ENCODE peak calls at places on chromosomes 16 and 17, in five cellular contexts. Y is HFFc6, F is left ventricle myocardium inferior, G is fibroblast of lung, P is breast epithelium. I is an unnamed sample.

GRCh38 chr16:35187665-35188225 is 1728.3 kb downstream of the TP53TG3F start:
- DNase-seq in G (no peak), P (no peak), F (no peak), Y (no peak), I (no peak)

GRCh38 chr17:40602445-40603443 is 37.5 kb upstream of the CCR7 start:
- DNase-seq in Y (no peak), F (no peak), P (no peak), G (no peak), I (no peak)

GRCh38 chr17:76585048-76585648 is 512 bp downstream of the ST6GALNAC2 start:
- DNase-seq in P (no peak), G (no peak), Y (no peak), F (no peak), I (no peak)

GRCh38 chr17:31495049-31495885 is 103.8 kb downstream of the RAB11FIP4 start:
- DNase-seq in F (no peak), P (peak), Y (no peak), G (no peak), I (no peak)

GRCh38 chr16:3716831-3717234 is 491 bp downstream of the TRAP1 start:
- DNase-seq in P (no peak), G (no peak), F (no peak), Y (no peak), I (no peak)

GRCh38 chr17:57879437-57880085 is 29.7 kb upstream of the MRPS23 start:
- DNase-seq in Y (no peak), G (no peak), F (no peak), P (no peak), I (no peak)

GRCh38 chr17:81558941-81559806 is 7.0 kb upstream of the FAAP100 start:
- DNase-seq in P (no peak), F (peak), G (no peak), Y (no peak), I (no peak)

GRCh38 chr16:27374794-27375499 is 27.0 kb upstream of the IL21R start:
- DNase-seq in G (peak), P (peak), F (peak), Y (peak), I (no peak)

GRCh38 chr17:37744961-37745800 is at the start of gene HNF1B:
- DNase-seq in F (no peak), G (no peak), P (no peak), Y (no peak), I (no peak)

GRCh38 chr17:72613411-72614292 is 478.8 kb downstream of the SLC39A11 start:
- DNase-seq in Y (peak), G (peak), F (no peak), P (no peak), I (no peak)

GRCh38 chr16:12239953-12240485 is 263.5 kb downstream of the SNX29 start:
- DNase-seq in P (no peak), F (no peak), G (peak), Y (no peak), I (no peak)

GRCh38 chr17:47735139-47735464 is 2.1 kb downstream of the TBX21 start:
- DNase-seq in F (no peak), Y (no peak), P (no peak), G (no peak), I (no peak)

GRCh38 chr17:20028436-20028835 is 19.3 kb downstream of the SPECC1 start:
- DNase-seq in G (peak), F (no peak), P (no peak), Y (no peak), I (no peak)

GRCh38 chr16:4178468-4179010 is 62.3 kb upstream of the ADCY9 start:
- DNase-seq in F (no peak), G (no peak), Y (no peak), P (no peak), I (no peak)

GRCh38 chr17:8073627-8074485 is 13.7 kb downstream of the ALOX12B start:
- DNase-seq in F (peak), G (peak), P (peak), Y (peak), I (no peak)

GRCh38 chr17:19317359-19318095 is 45.0 kb downstream of the B9D1 start:
- DNase-seq in Y (no peak), F (peak), P (peak), G (peak), I (no peak)

GRCh38 chr16:23081675-23082119 is 67.6 kb downstream of the USP31 start:
- DNase-seq in P (no peak), G (no peak), F (no peak), Y (peak), I (peak)

GRCh38 chr16:54201200-54201599 is 85.4 kb downstream of the IRX3 start:
- DNase-seq in F (no peak), Y (no peak), P (no peak), G (no peak), I (no peak)
- TF ChIP-seq CTCF in F (no peak), Y (no peak), P (no peak), G (no peak), I (no peak)

GRCh38 chr16:67663151-67663876 is 2.6 kb downstream of the PARD6A start:
- DNase-seq in F (no peak), P (no peak), G (no peak), Y (no peak), I (no peak)
- TF ChIP-seq CTCF in F (no peak), P (no peak), G (peak), Y (peak), I (peak)

DNA sequence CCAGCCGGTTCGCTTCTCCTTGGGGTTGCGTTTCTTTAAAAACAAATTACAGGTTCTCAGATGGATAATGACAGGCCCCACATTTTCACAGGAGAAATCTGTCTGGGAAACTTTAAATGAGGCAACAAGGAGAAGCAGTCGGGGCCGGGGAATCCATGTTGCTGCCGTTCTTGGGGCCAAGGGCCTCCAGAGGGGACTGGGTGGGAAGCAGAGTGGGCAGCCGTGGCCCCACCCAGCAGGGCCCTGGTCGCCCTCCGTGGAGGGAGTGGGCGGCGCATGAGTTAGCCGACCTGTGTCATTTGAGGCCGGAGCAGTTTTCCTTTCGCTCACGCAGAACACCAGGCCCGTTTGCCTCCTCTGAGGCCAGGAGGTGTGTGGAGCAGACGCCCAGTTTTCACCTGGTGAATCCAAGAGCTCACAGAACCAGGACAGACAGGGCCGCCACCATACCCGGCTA is 207.7 kb upstream of the CIBAR2 start:
- DNase-seq in G (no peak), P (no peak), F (no peak), Y (no peak), I (no peak)
- TF ChIP-seq CTCF in G (no peak), P (no peak), F (no peak), Y (no peak), I (no peak)

GRCh38 chr17:36645358-36645757 is 44.0 kb downstream of the MRM1 start:
- DNase-seq in F (no peak), Y (no peak), G (no peak), P (no peak), I (no peak)

GRCh38 chr17:36643086-36643685 is 41.8 kb downstream of the MRM1 start:
- DNase-seq in F (no peak), P (no peak), G (no peak), Y (no peak), I (no peak)

GRCh38 chr17:36652716-36653115 is 51.3 kb downstream of the MRM1 start:
- DNase-seq in Y (no peak), G (no peak), F (no peak), P (no peak), I (no peak)

GRCh38 chr17:36650096-36650764 is 48.8 kb downstream of the MRM1 start:
- DNase-seq in P (no peak), G (no peak), Y (no peak), F (no peak), I (no peak)

DNA sequence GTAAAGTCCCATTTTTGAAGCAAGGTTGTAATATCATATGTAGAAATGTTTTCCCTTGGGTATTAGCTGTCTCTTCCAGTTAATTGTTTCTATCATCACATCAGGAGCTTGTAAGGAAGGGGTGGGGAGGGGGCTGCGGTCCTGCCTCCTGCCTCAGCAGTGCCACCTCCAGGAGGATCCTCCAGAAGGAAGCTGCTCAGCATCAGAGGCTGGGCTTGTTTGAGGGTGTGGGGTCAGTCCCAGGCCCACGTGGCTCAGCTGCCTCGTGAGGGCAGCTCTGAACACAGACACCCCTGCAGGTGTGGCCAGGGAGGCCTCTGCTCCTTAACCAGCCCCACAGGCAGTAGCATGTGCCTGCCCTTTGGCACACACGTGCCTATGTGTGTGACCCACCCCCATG is 46.2 kb downstream of the MRM1 start:
- DNase-seq in Y (no peak), G (no peak), P (no peak), F (no peak), I (no peak)
- TF ChIP-seq CTCF in Y (no peak), G (peak), P (no peak), F (no peak), I (no peak)

DNA sequence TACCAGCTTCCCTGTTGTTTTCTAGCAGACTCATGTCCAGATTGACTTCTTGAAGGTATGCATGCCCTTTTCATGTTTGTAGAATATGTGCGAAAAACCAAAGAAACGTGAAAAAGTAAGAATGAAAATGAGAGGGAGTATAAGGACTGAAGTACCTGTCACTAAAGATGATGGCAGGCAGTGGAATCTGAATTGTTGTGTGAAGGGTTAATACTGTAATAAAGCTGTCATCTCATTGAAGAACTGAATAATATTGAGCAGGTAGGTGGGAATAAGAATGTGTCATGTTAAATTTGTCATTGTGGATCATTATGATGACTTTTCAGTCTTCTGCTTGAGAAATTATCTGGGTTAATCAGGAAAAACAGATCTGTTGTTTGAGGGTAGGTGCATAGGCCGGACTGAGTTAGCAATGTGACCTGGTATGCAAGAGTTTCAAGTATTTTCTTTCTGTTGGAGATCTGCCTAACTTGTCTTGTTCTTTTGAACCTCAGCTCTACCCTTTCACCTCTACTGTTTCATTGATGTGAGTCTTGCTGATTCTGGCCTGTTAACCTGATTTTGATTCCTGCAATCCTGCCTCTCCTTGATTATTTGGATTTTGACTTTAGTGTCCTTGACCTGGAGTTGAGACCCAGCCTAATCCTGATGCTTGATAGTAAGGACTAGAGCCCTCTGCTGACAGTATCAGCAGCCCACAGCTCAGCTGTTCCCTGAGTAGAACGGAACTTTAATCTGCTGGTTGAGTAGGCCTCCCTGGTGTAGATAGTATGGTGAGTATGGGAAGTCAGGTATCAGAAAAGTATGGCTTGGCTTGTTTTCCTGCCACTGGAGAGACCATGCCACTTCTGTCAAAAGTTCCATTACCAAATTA is 64.6 kb downstream of the MAP2K4 start:
- DNase-seq in P (no peak), Y (no peak), G (no peak), F (no peak), I (no peak)
- TF ChIP-seq CTCF in P (no peak), Y (no peak), G (no peak), F (no peak), I (no peak)

GRCh38 chr17:74153456-74153810 is 50.0 kb upstream of the RPL38 start:
- DNase-seq in Y (no peak), P (no peak), G (no peak), F (no peak), I (no peak)
- TF ChIP-seq CTCF in Y (no peak), P (no peak), G (no peak), F (no peak), I (no peak)

GRCh38 chr17:44610331-44610730 is 45.9 kb upstream of the MEIOC start:
- DNase-seq in F (no peak), G (no peak), P (no peak), Y (no peak), I (no peak)

GRCh38 chr17:44607836-44608690 is 48.2 kb upstream of the MEIOC start:
- DNase-seq in P (no peak), Y (peak), G (peak), F (no peak), I (peak)

GRCh38 chr17:44606658-44607057 is 49.4 kb downstream of the FZD2 start:
- DNase-seq in F (no peak), P (no peak), Y (no peak), G (no peak), I (no peak)

GRCh38 chr17:44610871-44611270 is 45.4 kb upstream of the MEIOC start:
- DNase-seq in Y (peak), P (no peak), G (no peak), F (no peak), I (no peak)

DNA sequence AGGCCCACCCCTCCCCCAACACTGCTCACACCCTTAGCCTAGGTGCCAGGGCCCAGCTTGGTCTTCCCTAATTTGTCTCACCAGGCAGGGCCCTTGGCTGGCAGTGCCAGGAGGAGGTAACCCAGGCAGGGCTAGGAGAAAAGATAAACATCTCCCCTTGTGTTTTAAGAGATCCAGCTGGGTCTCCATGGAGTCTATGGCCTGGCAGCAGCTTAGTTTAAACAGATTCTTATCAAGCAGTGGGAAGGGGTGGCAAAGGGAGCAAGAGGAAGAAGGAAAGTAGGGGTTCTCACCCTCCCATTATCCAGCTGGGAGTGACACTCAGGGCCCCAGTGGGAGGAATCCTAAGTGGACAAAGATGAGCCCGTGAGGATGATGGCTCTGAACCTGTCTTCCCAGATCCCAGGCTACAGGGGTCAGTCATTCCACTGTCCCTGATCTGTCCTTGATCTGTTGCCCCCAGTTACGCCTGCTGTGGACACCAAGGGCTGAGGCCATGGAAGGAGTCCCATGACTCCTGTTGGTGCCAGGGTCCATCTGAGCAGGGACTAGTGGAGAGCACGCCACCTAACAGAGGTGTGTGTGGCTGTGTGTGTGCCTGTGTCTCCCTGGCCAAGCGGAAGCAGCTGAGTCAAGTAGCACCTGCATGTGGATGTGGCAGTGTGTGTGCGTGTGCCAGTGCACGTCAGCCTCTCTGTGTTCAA is 47.4 kb upstream of the MEIOC start:
- DNase-seq in F (no peak), P (no peak), Y (no peak), G (no peak), I (no peak)
- TF ChIP-seq CTCF in F (no peak), P (no peak), Y (no peak), G (no peak), I (no peak)